ENCODE peak calls at places on chromosomes 16 and 17, in eight cellular contexts. X, U, Y, I, A, H, P and V are unnamed samples.

GRCh38 chr16:89422527-89422904 is 67.8 kb downstream of the ANKRD11 start:
- DNase-seq in U (no peak), P (no peak), H (no peak), I (peak; percentile 74), Y (no peak), A (no peak), X (peak; percentile 85), V (no peak)

GRCh38 chr16:12345349-12345748 is 368.8 kb downstream of the SNX29 start:
- DNase-seq in X (no peak), I (no peak), Y (no peak), P (no peak), U (no peak), H (no peak), A (no peak), V (no peak)

GRCh38 chr16:243348-243747 is 8.7 kb downstream of the FAM234A start:
- DNase-seq in P (no peak), H (no peak), I (no peak), A (no peak), Y (no peak), U (no peak), X (no peak), V (no peak)

GRCh38 chr17:35189291-35189690 is 4.9 kb downstream of the SLC35G3 start:
- DNase-seq in X (no peak), I (peak; percentile 15), A (no peak), P (no peak), Y (no peak), U (no peak), H (no peak), V (no peak)

GRCh38 chr16:27455700-27456099 is 53.7 kb downstream of the IL21R start:
- DNase-seq in Y (no peak), P (no peak), X (no peak), A (no peak), U (no peak), I (no peak), H (no peak), V (no peak)

GRCh38 chr17:28115046-28115445 is 72.6 kb downstream of the NLK start:
- DNase-seq in I (no peak), H (no peak), A (no peak), Y (no peak), X (no peak), P (no peak), U (no peak), V (no peak)

GRCh38 chr17:45722161-45722560 is 62.0 kb upstream of the CRHR1 start:
- DNase-seq in Y (no peak), H (no peak), U (no peak), X (no peak), A (no peak), I (peak; percentile 1), P (peak; percentile 34), V (peak; percentile 48)

GRCh38 chr16:89122322-89122831 is 28.7 kb downstream of the ACSF3 start:
- DNase-seq in H (peak; percentile 84), A (peak; percentile 79), X (no peak), U (no peak), P (no peak), Y (no peak), I (no peak), V (no peak)

GRCh38 chr17:66989579-66989978 is 25.1 kb downstream of the CACNG4 start:
- DNase-seq in P (no peak), Y (no peak), H (no peak), I (no peak), U (no peak), A (no peak), X (no peak), V (no peak)

GRCh38 chr17:79835953-79836951 is 3.0 kb downstream of the CBX4 start:
- DNase-seq in I (no peak), U (no peak), H (peak; percentile 94), X (no peak), A (peak; percentile 91), Y (no peak), P (peak; percentile 80), V (no peak)

GRCh38 chr17:50059759-50060273 is 3.9 kb downstream of the ITGA3 start:
- DNase-seq in X (no peak), P (no peak), I (peak; percentile 70), H (no peak), Y (no peak), U (no peak), A (no peak), V (no peak)

GRCh38 chr17:410674-411401 is 58.2 kb upstream of the RPH3AL start:
- DNase-seq in U (no peak), A (no peak), P (peak; percentile 19), I (peak; percentile 40), X (no peak), Y (no peak), H (no peak), V (peak; percentile 43)

GRCh38 chr17:409848-410673 is 57.5 kb upstream of the RPH3AL start:
- DNase-seq in A (peak; percentile 100), I (peak; percentile 91), X (peak; percentile 100), Y (peak; percentile 100), U (peak; percentile 99), H (peak; percentile 98), P (peak; percentile 100), V (peak; percentile 97)

GRCh38 chr17:411416-412120 is 59.0 kb upstream of the RPH3AL start:
- DNase-seq in P (no peak), Y (no peak), H (no peak), U (no peak), I (no peak), A (no peak), X (no peak), V (no peak)

GRCh38 chr17:412211-413015 is 59.8 kb upstream of the RPH3AL start:
- DNase-seq in I (peak; percentile 51), Y (peak; percentile 22), P (peak; percentile 63), H (peak; percentile 61), X (no peak), U (peak; percentile 42), A (no peak), V (no peak)

DNA sequence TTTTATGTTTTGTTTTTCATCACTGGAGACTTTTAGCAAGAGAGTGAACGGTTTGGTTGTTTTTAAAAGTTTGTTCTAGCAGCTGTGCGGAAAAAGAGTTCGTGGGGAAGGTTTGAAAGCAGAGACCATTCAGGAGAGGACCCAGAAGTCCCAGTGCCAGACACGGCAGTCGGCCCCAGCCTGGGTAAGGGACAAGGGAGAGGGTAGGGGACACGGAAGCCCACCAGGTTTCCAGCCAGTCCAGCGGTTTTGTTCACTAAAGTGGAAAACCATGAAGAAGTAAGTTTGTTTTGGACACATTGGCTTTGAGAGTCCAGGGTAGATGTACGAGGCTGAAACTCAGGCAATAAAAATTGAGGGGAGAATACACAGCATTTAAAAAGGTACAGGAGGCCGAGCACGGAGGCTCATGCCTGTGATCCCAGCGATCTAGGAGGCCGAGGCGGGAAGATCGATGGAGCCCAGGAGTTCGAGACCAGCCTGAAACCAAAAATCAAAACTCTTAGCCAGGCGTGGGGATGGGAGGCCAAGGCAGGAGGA is 56.8 kb upstream of the RPH3AL start:
- DNase-seq in X (no peak), A (no peak), I (no peak), P (no peak), U (no peak), Y (no peak), H (no peak), V (no peak)
- H3K27ac ChIP-seq in X (peak overlapping the region; percentile 65), A (peak overlapping the region; percentile 39), I (no peak overlapping the region), P (peak overlapping the region; percentile 60), U (peak overlapping the region; percentile 71), Y (peak overlapping the region; percentile 73), H (peak overlapping the region; percentile 4), V (peak overlapping the region; percentile 83)

DNA sequence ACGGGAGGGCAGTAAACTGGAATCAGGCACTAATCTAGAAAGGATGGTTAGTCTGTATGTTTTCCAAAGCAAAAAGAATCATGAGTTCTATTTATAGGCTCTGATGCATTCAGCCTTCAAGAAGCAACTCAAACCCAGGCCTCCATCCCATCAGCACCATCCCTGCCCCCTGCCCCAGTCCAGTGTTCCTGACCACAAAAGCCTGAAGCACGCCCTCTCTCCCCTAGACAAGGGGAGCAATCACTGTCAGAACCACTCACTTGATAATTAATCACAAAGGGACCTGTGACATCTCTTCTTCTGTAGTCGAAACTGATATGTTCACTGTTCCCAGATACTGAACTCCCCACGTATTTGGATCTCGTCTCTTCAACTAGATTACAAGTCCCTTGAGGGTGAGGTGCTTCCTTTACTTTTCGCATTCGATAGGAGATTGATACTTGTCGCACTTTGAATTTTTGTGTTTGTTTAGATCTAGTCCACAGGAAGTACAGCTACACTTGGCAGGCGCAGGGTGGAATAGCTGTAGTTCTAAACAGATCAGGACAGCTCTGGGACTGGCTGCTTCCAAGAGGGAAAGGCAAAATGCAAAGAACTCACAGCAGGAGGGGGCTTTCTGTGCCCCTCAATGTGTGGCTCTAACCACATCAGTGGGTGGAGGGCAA is 36.4 kb upstream of the CCDC182 start:
- DNase-seq in A (no peak), Y (no peak), U (no peak), H (no peak), I (peak; percentile 8), P (no peak), X (no peak), V (no peak)
- H3K4me3 ChIP-seq in A (no peak overlapping the region), Y (no peak overlapping the region), U (no peak overlapping the region), H (no peak overlapping the region), I (no peak overlapping the region), P (no peak overlapping the region), X (no peak overlapping the region), V (no peak overlapping the region)

DNA sequence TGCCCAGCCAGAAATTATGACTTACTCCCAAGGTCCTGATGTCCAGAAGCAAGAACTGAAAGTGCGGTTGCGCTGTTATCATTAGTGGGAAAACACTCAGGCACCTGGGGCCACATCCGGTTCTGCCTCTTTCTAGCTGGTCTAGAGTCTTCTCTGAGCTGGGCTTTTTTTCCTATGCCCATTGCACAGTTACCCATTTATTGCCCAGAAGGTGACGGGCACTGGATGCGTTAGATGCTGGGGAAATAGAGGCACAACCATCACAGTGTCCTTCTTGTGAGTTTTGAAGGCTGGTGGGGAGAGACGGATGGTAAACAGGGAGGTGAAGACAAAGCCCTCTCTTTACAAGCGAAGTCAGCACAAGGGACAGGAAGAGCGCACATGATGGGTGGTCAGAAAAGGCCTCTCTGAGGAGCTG is 37.7 kb downstream of the PLCG2 start:
- DNase-seq in A (no peak), U (no peak), H (no peak), P (no peak), I (no peak), X (peak; percentile 77), Y (no peak), V (no peak)
- H3K27ac ChIP-seq in A (no peak overlapping the region), U (no peak overlapping the region), H (no peak overlapping the region), P (no peak overlapping the region), I (no peak overlapping the region), X (peak overlapping the region; percentile 98), Y (no peak overlapping the region), V (no peak overlapping the region)

GRCh38 chr16:56610017-56610608 is 1.7 kb downstream of the MT2A start:
- DNase-seq in Y (no peak), P (peak; percentile 42), A (no peak), X (peak; percentile 55), I (peak; percentile 96), U (peak; percentile 91), H (peak; percentile 61), V (no peak)
- H3K4me3 ChIP-seq in Y (peak overlapping the region; percentile 69), P (no peak overlapping the region), A (peak overlapping the region; percentile 77), X (peak overlapping the region; percentile 70), I (peak overlapping the region; percentile 85), U (peak overlapping the region; percentile 86), H (peak overlapping the region; percentile 54), V (peak overlapping the region; percentile 70)

GRCh38 chr16:8919089-8919933 is 37.2 kb downstream of the LITAFD start:
- DNase-seq in U (no peak), I (no peak), X (no peak), Y (no peak), A (no peak), P (no peak), H (no peak), V (no peak)
- H3K27ac ChIP-seq in U (no peak overlapping the region), I (no peak overlapping the region), X (no peak overlapping the region), Y (no peak overlapping the region), A (no peak overlapping the region), P (no peak overlapping the region), H (no peak overlapping the region), V (no peak overlapping the region)